ENCODE peak calls at places on chromosomes 4 and X, in nine cellular contexts. Y is hepatocyte; K is CD4-positive, alpha-beta memory T cell; X is stomach; P is K562; V is A549; D is H7; E is CD8-positive, alpha-beta memory T cell; A is thoracic aorta. J is an unnamed sample.

GRCh38 chr4:109657854-109658253 is 45.4 kb downstream of the CASP6 start:
- DNase-seq in Y (no peak), K (no peak), X (no peak), P (no peak), V (no peak), D (no peak), E (no peak), A (no peak), J (no peak)

GRCh38 chrX:66046612-66047235 is 6.8 kb upstream of the VSIG4 start:
- DNase-seq in Y (no peak), K (peak), X (no peak), P (peak), V (no peak), D (no peak), E (peak), A (no peak), J (no peak)

GRCh38 chr4:39528056-39528465 is 822 bp upstream of the UGDH start:
- DNase-seq in Y (no peak), K (peak), X (no peak), P (no peak), V (peak), D (no peak), E (no peak), A (peak), J (no peak)

GRCh38 chr4:48909697-48910096 is 3.1 kb upstream of the OCIAD2 start:
- DNase-seq in Y (peak), K (no peak), X (peak), P (peak), V (peak), D (no peak), E (no peak), A (peak), J (no peak)

GRCh38 chr4:101031971-101032370 is 315.4 kb downstream of the PPP3CA start:
- DNase-seq in Y (no peak), K (no peak), X (no peak), P (no peak), V (no peak), D (peak), E (no peak), A (no peak), J (no peak)

GRCh38 chr4:7516116-7516772 is 81.5 kb upstream of the PSAPL1 start:
- DNase-seq in Y (no peak), K (no peak), X (no peak), P (no peak), V (no peak), D (no peak), E (no peak), A (no peak), J (no peak)

GRCh38 chrX:4936315-4936714 is 1222.9 kb upstream of the PRKX start:
- DNase-seq in Y (no peak), K (no peak), X (no peak), P (no peak), V (no peak), D (no peak), E (no peak), A (no peak), J (no peak)

GRCh38 chrX:36898301-36898700 is 109.9 kb upstream of the FAM47C start:
- DNase-seq in Y (peak), K (no peak), X (no peak), P (no peak), V (no peak), D (peak), E (no peak), A (no peak), J (no peak)

GRCh38 chr4:98522603-98523395 is 135.6 kb downstream of the TSPAN5 start:
- DNase-seq in Y (peak), K (no peak), X (no peak), P (no peak), V (no peak), D (no peak), E (no peak), A (no peak), J (no peak)

GRCh38 chr4:2296621-2297601 is 35.0 kb upstream of the MXD4 start:
- DNase-seq in Y (peak), K (no peak), X (no peak), P (no peak), V (no peak), D (peak), E (no peak), A (no peak), J (no peak)

GRCh38 chr4:88297131-88297530 is 12.8 kb upstream of the PPM1K start:
- DNase-seq in Y (no peak), K (no peak), X (no peak), P (no peak), V (no peak), D (peak), E (no peak), A (no peak), J (no peak)

GRCh38 chr4:85420831-85421230 is 54.1 kb upstream of the ARHGAP24 start:
- DNase-seq in Y (no peak), K (no peak), X (no peak), P (no peak), V (no peak), D (no peak), E (no peak), A (no peak), J (no peak)

GRCh38 chr4:62528874-62529273 is 1328.7 kb downstream of the ADGRL3 start:
- DNase-seq in Y (no peak), K (no peak), X (no peak), P (no peak), V (no peak), D (no peak), E (no peak), A (no peak), J (no peak)

GRCh38 chr4:22857411-22857810 is 164.7 kb downstream of the GBA3 start:
- DNase-seq in Y (no peak), K (no peak), X (no peak), P (no peak), V (no peak), D (no peak), E (no peak), A (no peak), J (no peak)

GRCh38 chrX:31232506-31232905 is 160.7 kb upstream of the FTHL17 start:
- DNase-seq in Y (no peak), K (no peak), X (no peak), P (no peak), V (no peak), D (no peak), E (no peak), A (no peak), J (no peak)

GRCh38 chr4:66927937-66928336 is 617.4 kb downstream of the CENPC start:
- DNase-seq in Y (no peak), K (no peak), X (no peak), P (no peak), V (no peak), D (no peak), E (no peak), A (no peak), J (no peak)

GRCh38 chr4:46931981-46932380 is 22.9 kb upstream of the COX7B2 start:
- DNase-seq in Y (peak), K (no peak), X (no peak), P (no peak), V (no peak), D (no peak), E (no peak), A (no peak), J (no peak)

GRCh38 chr4:157005193-157005592 is 33.6 kb upstream of the PDGFC start:
- DNase-seq in Y (no peak), K (no peak), X (no peak), P (no peak), V (no peak), D (no peak), E (no peak), A (no peak), J (no peak)

GRCh38 chr4:188295899-188296298 is 156.7 kb downstream of the TRIML1 start:
- DNase-seq in Y (no peak), K (no peak), X (no peak), P (no peak), V (no peak), D (no peak), E (no peak), A (peak), J (no peak)

GRCh38 chr4:5066101-5066500 is 14.8 kb downstream of the STK32B start:
- DNase-seq in Y (no peak), K (no peak), X (no peak), P (no peak), V (no peak), D (no peak), E (no peak), A (no peak), J (no peak)

GRCh38 chr4:166499820-166500219 is 626.8 kb downstream of the TLL1 start:
- DNase-seq in Y (no peak), K (no peak), X (no peak), P (no peak), V (no peak), D (no peak), E (no peak), A (no peak), J (no peak)

GRCh38 chr4:114782842-114783595 is 184.4 kb downstream of the UGT8 start:
- DNase-seq in Y (no peak), K (no peak), X (no peak), P (no peak), V (no peak), D (no peak), E (no peak), A (no peak), J (no peak)

DNA sequence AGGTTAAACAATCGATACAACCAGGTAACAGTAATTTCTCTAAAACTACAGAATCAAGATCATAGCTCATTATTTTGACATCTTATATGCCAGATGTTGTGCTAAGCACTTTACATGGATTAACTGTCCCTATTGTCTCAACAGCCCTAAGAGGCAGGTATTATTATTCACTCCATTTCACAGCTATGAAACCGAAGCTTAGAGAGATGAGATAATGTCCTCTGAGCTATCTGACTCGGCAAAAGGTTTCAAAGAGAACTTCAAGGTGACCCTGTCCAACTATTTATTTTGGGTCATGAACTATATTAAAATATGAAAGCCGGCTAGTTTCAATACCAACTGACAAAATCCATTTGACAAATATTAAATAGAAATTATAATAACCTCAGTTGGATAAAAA is 10.3 kb downstream of the SLC25A5 start:
- DNase-seq in Y (no peak), K (no peak), X (no peak), P (no peak), V (no peak), D (no peak), E (no peak), A (no peak), J (no peak)
- H3K4me3 ChIP-seq in Y (no peak), K (no peak), X (no peak), P (no peak), V (no peak), D (no peak), E (no peak), A (no peak), J (no peak)

GRCh38 chr4:106058919-106059318 is 163.6 kb downstream of the NPNT start:
- DNase-seq in Y (no peak), K (no peak), X (no peak), P (no peak), V (no peak), D (no peak), E (no peak), A (no peak), J (no peak)

GRCh38 chr4:106065018-106065417 is 169.7 kb downstream of the NPNT start:
- DNase-seq in Y (no peak), K (no peak), X (no peak), P (no peak), V (no peak), D (no peak), E (no peak), A (no peak), J (no peak)

GRCh38 chr4:106063009-106063408 is 167.7 kb downstream of the NPNT start:
- DNase-seq in Y (no peak), K (no peak), X (no peak), P (no peak), V (no peak), D (no peak), E (no peak), A (no peak), J (no peak)

GRCh38 chr4:106056914-106057313 is 161.6 kb downstream of the NPNT start:
- DNase-seq in Y (no peak), K (no peak), X (no peak), P (no peak), V (no peak), D (peak), E (no peak), A (no peak), J (no peak)

DNA sequence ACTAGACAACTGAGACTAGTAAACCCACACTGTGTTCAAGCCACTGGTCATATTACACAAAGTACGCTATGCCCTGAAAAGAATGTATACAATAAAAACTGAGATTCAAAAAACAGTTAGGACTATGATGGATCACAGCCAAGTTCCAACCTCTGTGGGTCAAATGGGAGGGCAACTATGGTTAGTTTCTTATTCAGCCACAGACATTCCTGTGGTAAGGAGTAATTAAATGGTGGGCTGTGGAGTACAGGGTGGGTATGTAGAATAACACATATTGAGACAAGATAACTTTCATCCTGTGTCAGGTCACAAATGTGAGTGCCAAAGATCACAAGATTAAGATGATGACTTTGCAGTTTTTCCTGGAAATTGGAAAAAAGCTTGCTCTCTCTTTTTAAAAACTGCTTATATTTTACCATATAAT is 167.2 kb downstream of the NPNT start:
- DNase-seq in Y (no peak), K (no peak), X (no peak), P (peak), V (no peak), D (no peak), E (no peak), A (no peak), J (no peak)
- H3K4me3 ChIP-seq in Y (no peak), K (no peak), X (no peak), P (no peak), V (no peak), D (no peak), E (no peak), A (no peak), J (no peak)

DNA sequence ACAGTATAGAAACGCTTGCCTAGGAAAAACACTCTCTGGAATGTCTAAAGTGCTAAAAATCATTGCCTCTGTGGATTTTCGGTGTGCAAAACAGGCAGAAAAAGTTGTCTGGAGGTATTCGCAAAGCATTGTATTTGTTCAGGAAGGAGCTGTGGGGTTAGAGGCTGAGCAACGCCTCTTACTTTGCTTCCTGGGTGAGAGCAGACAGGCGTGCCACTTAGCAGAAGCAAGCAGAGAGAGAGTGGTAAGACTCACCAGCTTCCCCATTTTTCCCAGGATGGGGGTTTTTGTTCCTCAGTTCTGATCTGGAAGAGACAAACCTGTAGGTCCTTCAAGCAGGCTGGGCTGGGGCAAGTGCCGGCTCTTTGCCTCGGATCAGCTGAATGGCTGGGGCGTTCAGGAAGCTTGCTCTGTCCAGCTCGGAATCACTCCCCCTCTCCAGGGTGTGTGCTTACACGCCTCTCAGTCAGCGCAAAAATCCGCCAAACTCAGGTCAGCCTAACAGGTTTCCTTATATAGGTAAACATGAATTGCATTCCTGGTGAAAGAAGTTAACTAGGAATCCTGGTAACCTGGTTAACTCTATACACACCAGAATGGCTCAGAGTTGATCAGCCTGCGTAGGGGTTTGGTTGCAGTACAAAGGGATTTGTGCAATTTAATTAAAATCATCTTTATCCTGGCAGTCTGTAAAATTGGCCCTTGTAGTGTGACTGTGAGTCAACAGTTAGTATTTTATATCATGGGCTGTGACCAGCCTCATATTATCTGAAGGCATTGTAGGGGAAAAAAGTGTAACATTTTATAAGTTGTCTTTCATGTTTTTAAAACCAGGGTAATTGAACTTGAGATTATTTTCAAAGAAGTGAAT is 213.1 kb upstream of the MID1 start:
- DNase-seq in Y (peak), K (no peak), X (peak), P (peak), V (no peak), D (peak), E (no peak), A (no peak), J (no peak)
- H3K4me3 ChIP-seq in Y (peak), K (no peak), X (peak), P (no peak), V (no peak), D (no peak), E (no peak), A (peak), J (no peak)

DNA sequence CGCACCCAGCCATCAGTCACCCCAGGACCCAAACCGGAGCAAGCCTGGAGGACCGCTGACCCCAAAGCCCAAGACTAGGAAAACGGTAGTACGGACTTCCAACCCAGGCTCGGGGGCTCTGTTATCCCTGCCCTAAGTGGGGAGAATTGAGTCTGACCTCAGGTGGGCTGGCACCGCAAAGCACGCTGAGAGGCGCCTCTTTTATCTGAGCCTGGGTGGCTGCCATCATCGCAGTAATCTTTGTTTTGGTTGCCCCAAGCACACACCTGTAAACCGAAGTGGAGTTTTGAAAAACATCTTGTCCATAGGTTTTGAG is 894 bp upstream of the SH3RF1 start:
- DNase-seq in Y (no peak), K (no peak), X (no peak), P (no peak), V (no peak), D (no peak), E (no peak), A (no peak), J (no peak)
- H3K4me3 ChIP-seq in Y (peak), K (no peak), X (peak), P (no peak), V (peak), D (peak), E (no peak), A (peak), J (no peak)

DNA sequence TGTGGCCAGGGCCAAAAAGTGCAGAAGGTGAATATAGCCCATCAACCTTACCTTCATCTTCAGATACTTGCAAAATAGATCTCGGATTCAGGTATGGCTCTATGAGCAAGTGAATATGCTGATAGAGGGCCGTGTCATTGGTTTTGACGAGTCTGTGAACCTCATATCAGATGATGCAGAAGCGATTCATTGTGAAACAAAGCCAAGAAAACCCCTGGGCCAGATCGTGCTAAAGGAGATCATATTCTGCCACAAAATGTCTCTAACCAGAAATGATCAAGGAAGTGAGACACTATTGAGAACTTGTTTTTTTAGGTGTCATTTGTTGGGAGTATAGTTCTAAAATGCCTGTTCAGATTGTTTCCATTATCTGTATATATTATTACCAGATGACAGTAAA is 48.3 kb downstream of the PDK3 start:
- DNase-seq in Y (no peak), K (no peak), X (no peak), P (no peak), V (no peak), D (no peak), E (no peak), A (no peak), J (no peak)
- H3K4me3 ChIP-seq in Y (no peak), K (no peak), X (no peak), P (no peak), V (no peak), D (no peak), E (no peak), A (no peak), J (no peak)

GRCh38 chr4:94576163-94576562 is 124.4 kb downstream of the PDLIM5 start:
- DNase-seq in Y (no peak), K (no peak), X (no peak), P (no peak), V (no peak), D (no peak), E (no peak), A (no peak), J (no peak)
- H3K4me3 ChIP-seq in Y (no peak), K (no peak), X (no peak), P (no peak), V (no peak), D (no peak), E (no peak), A (no peak), J (no peak)

DNA sequence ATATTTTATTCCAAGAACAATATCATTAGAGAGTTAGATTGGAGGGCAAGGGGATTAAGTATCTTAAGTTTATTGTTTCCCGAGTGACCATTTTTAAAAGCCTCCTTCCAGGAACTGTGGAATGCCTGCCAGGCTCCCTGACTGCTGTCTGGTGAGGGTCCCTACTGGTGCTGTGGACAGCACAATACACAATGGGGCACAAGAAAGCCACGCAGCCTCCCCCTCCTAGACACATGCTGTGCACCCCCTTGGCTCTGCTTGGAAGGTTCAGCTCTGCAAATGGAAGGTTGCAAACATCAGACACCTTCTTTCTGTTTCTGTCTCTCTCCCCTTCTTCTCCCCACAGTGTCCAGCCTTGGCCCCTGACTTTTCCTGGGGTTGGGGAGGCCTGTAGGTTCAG is 153.2 kb downstream of the SHROOM3 start:
- DNase-seq in Y (no peak), K (no peak), X (no peak), P (no peak), V (no peak), D (peak), E (no peak), A (no peak), J (no peak)
- H3K4me3 ChIP-seq in Y (peak), K (no peak), X (peak), P (no peak), V (no peak), D (no peak), E (no peak), A (peak), J (no peak)

GRCh38 chr4:71634364-71634763 is 149.5 kb downstream of the GC start:
- DNase-seq in Y (no peak), K (no peak), X (no peak), P (no peak), V (no peak), D (no peak), E (no peak), A (no peak), J (no peak)

GRCh38 chr4:71639380-71639779 is 144.5 kb downstream of the GC start:
- DNase-seq in Y (no peak), K (no peak), X (no peak), P (no peak), V (no peak), D (no peak), E (no peak), A (no peak), J (no peak)

GRCh38 chr4:71630783-71631182 is 153.1 kb downstream of the GC start:
- DNase-seq in Y (no peak), K (no peak), X (no peak), P (no peak), V (no peak), D (no peak), E (no peak), A (no peak), J (no peak)

GRCh38 chr4:71635094-71635493 is 148.8 kb downstream of the GC start:
- DNase-seq in Y (no peak), K (no peak), X (no peak), P (no peak), V (no peak), D (no peak), E (no peak), A (no peak), J (no peak)
- H3K4me3 ChIP-seq in Y (no peak), K (no peak), X (no peak), P (no peak), V (no peak), D (no peak), E (no peak), A (no peak), J (no peak)